ENCODE peak calls at places on chromosomes 11 and 22, in five cellular contexts. S is activated CD8-positive, alpha-beta T cell treated with anti-CD3 and anti-CD28 coated beads, Interleukin-2, amount 10 ng/mL, durations not matched to agents 7 days and 5 days; A is mesothelial cell of epicardium; B is tibial artery; Q is amygdala. F is an unnamed sample.

GRCh38 chr11:122748968-122749687 is 89.2 kb upstream of the CRTAM start:
- DNase-seq in S (peak; percentile 80), A (no peak), B (peak; percentile 60), Q (no peak), F (no peak)

GRCh38 chr22:43066844-43067385 is 22.3 kb downstream of the TTLL1 start:
- DNase-seq in S (no peak), A (no peak), B (no peak), Q (no peak), F (no peak)

GRCh38 chr11:82080160-82080559 is 653.5 kb downstream of the FAM181B start:
- DNase-seq in S (no peak), A (no peak), B (no peak), Q (no peak), F (no peak)

GRCh38 chr11:121550247-121551132 is 97.7 kb upstream of the SORL1-AS1 start:
- DNase-seq in S (no peak), A (no peak), B (no peak), Q (no peak), F (no peak)

GRCh38 chr11:118530683-118531596 is at the start of gene TMEM25:
- DNase-seq in S (peak; percentile 74), A (peak; percentile 77), B (peak; percentile 52), Q (peak; percentile 47), F (peak; percentile 83)

GRCh38 chr11:115548878-115549528 is 44.8 kb upstream of the CADM1 start:
- DNase-seq in S (no peak), A (no peak), B (no peak), Q (no peak), F (no peak)

GRCh38 chr22:23534851-23535717 is 45.0 kb downstream of the IGLL1 start:
- DNase-seq in S (no peak), A (no peak), B (no peak), Q (no peak), F (no peak)

GRCh38 chr11:87295237-87295636 is 257.5 kb downstream of the TMEM135 start:
- DNase-seq in S (no peak), A (no peak), B (no peak), Q (no peak), F (no peak)

GRCh38 chr11:3092603-3093141 is 35.4 kb upstream of the CARS1 start:
- DNase-seq in S (no peak), A (no peak), B (no peak), Q (no peak), F (no peak)